ENCODE peak calls at places on chromosomes 6 and 20, in eight cellular contexts. W is DMS153, P is putamen, N is small intestine, M is progenitor cell of endocrine pancreas, A is activated T-helper 1 cell treated with Interleukin-2 at 50 U/mL for 16 hours, I is HS-27A, X is ovary. E is an unnamed sample.

GRCh38 chr6:142907544-142907943 is 37.4 kb downstream of the HIVEP2 start:
- DNase-seq in A (no peak), X (no peak), P (no peak), I (no peak), N (no peak), M (no peak), W (no peak), E (no peak)

GRCh38 chr6:110523461-110524021 is 47.1 kb upstream of the SLC22A16 start:
- DNase-seq in P (no peak), N (no peak), A (no peak), X (no peak), M (no peak), W (no peak), I (no peak), E (no peak)

GRCh38 chr20:9147553-9148024 is 78.7 kb downstream of the PLCB4 start:
- DNase-seq in A (no peak), X (no peak), P (no peak), W (no peak), M (no peak), N (no peak), I (peak), E (no peak)

GRCh38 chr20:35510946-35511735 is 18.3 kb downstream of the C20orf173 start:
- DNase-seq in I (no peak), W (no peak), X (no peak), P (no peak), M (no peak), A (no peak), N (no peak), E (no peak)

GRCh38 chr20:37886851-37887297 is 16.1 kb upstream of the VSTM2L start:
- DNase-seq in W (peak), I (no peak), M (no peak), X (no peak), A (no peak), N (peak), P (no peak), E (no peak)

GRCh38 chr6:109690373-109690739 is 646 bp downstream of the AK9 start:
- DNase-seq in X (peak), W (peak), I (no peak), M (peak), A (peak), P (no peak), N (peak), E (peak)

GRCh38 chr20:2395136-2395535 is 14.4 kb downstream of the TGM6 start:
- DNase-seq in I (no peak), P (no peak), X (no peak), W (no peak), M (no peak), A (no peak), N (no peak), E (no peak)

GRCh38 chr6:120378582-120379220 is 955.6 kb downstream of the TBC1D32 start:
- DNase-seq in M (no peak), W (no peak), P (no peak), A (no peak), I (no peak), X (no peak), N (peak), E (no peak)

GRCh38 chr20:13021205-13021970 is 12.6 kb downstream of the SPTLC3 start:
- DNase-seq in W (no peak), I (no peak), P (no peak), X (no peak), N (no peak), A (no peak), M (no peak), E (no peak)

GRCh38 chr6:155187994-155188706 is 75.7 kb upstream of the CLDN20 start:
- DNase-seq in N (no peak), W (no peak), M (no peak), X (no peak), I (no peak), P (no peak), A (no peak), E (no peak)

GRCh38 chr20:62898093-62898964 is 28.0 kb downstream of the DIDO1 start:
- DNase-seq in A (no peak), I (no peak), W (no peak), M (no peak), X (no peak), P (no peak), N (peak), E (no peak)

GRCh38 chr20:36575066-36575743 is 1.8 kb downstream of the TGIF2 start:
- DNase-seq in W (peak), M (no peak), X (peak), I (no peak), P (no peak), N (peak), A (no peak), E (peak)

GRCh38 chr6:14380421-14380820 is 262.8 kb downstream of the CD83 start:
- DNase-seq in X (no peak), I (no peak), P (no peak), N (no peak), W (no peak), M (no peak), A (no peak), E (no peak)

GRCh38 chr6:155013457-155013876 is 18.4 kb downstream of the TIAM2 start:
- DNase-seq in X (no peak), A (no peak), M (no peak), W (no peak), I (no peak), N (no peak), P (no peak), E (no peak)